ENCODE peak calls at places on chromosomes 1 and 21, in nine cellular contexts. E is AG04450, A is transverse colon, T is choroid plexus epithelial cell, Q is HepG2, R is neural crest cell, M is endothelial cell, F is epithelial cell of esophagus, O is MM.1S. L is an unnamed sample.

GRCh38 chr1:170634293-170634692 is 29.6 kb upstream of the PRRX1 start:
- DNase-seq in E (peak; percentile 61), A (no peak), T (no peak), Q (no peak), R (no peak), M (no peak), F (peak; percentile 10), O (peak; percentile 2), L (no peak)

GRCh38 chr1:43402055-43402865 is 12.6 kb downstream of the SZT2 start:
- DNase-seq in E (no peak), A (no peak), T (no peak), Q (no peak), R (no peak), M (no peak), F (no peak), O (no peak), L (no peak)

GRCh38 chr1:174040387-174040786 is 18.2 kb upstream of the RC3H1 start:
- DNase-seq in E (peak; percentile 72), A (no peak), T (peak; percentile 86), Q (no peak), R (no peak), M (no peak), F (peak; percentile 94), O (no peak), L (no peak)

GRCh38 chr1:29235955-29236742 is at the start of gene PTPRU:
- DNase-seq in E (no peak), A (peak; percentile 84), T (peak; percentile 74), Q (peak; percentile 35), R (peak; percentile 93), M (peak; percentile 93), F (peak; percentile 78), O (peak; percentile 73), L (peak; percentile 88)

GRCh38 chr1:25246600-25247023 is 642 bp downstream of the RSRP1 start:
- DNase-seq in E (no peak), A (peak; percentile 37), T (peak; percentile 40), Q (no peak), R (no peak), M (no peak), F (peak; percentile 28), O (no peak), L (no peak)

GRCh38 chr21:10639123-10639522 is 117.7 kb downstream of the TPTE start:
- DNase-seq in E (no peak), A (no peak), T (no peak), Q (no peak), R (no peak), M (no peak), F (no peak), O (no peak), L (no peak)

GRCh38 chr1:46180082-46180616 is 3.9 kb upstream of the P3R3URF start:
- DNase-seq in E (no peak), A (peak; percentile 92), T (no peak), Q (peak; percentile 36), R (no peak), M (peak; percentile 35), F (peak; percentile 75), O (no peak), L (no peak)

GRCh38 chr1:19395678-19396192 is 83.6 kb downstream of the SLC66A1 start:
- DNase-seq in E (no peak), A (no peak), T (peak; percentile 21), Q (no peak), R (no peak), M (no peak), F (peak; percentile 77), O (no peak), L (no peak)

GRCh38 chr1:37922767-37923550 is 23.9 kb downstream of the INPP5B start:
- DNase-seq in E (no peak), A (no peak), T (no peak), Q (no peak), R (no peak), M (no peak), F (no peak), O (no peak), L (no peak)

GRCh38 chr1:181179279-181179979 is 90.9 kb downstream of the IER5 start:
- DNase-seq in E (no peak), A (no peak), T (no peak), Q (no peak), R (no peak), M (no peak), F (no peak), O (no peak), L (no peak)

GRCh38 chr1:18511469-18511997 is 30.8 kb downstream of the KLHDC7A start:
- DNase-seq in E (no peak), A (no peak), T (no peak), Q (no peak), R (no peak), M (no peak), F (no peak), O (no peak), L (no peak)

GRCh38 chr1:17596651-17597509 is 57.4 kb downstream of the ARHGEF10L start:
- DNase-seq in E (no peak), A (peak; percentile 88), T (no peak), Q (no peak), R (no peak), M (no peak), F (no peak), O (no peak), L (no peak)

GRCh38 chr1:243495442-243496172 is 239.8 kb downstream of the SDCCAG8 start:
- DNase-seq in E (no peak), A (no peak), T (peak; percentile 81), Q (no peak), R (no peak), M (no peak), F (no peak), O (no peak), L (no peak)

GRCh38 chr21:39705849-39706248 is 39.1 kb upstream of the IGSF5 start:
- DNase-seq in E (no peak), A (no peak), T (peak; percentile 64), Q (no peak), R (no peak), M (no peak), F (no peak), O (peak; percentile 25), L (no peak)

GRCh38 chr1:65581120-65581519 is 160.7 kb downstream of the LEPR start:
- DNase-seq in E (no peak), A (no peak), T (peak; percentile 33), Q (peak; percentile 9), R (no peak), M (no peak), F (peak; percentile 1), O (no peak), L (no peak)

GRCh38 chr1:31618916-31619846 is 1.7 kb downstream of the HCRTR1 start:
- DNase-seq in E (no peak), A (no peak), T (no peak), Q (no peak), R (no peak), M (no peak), F (no peak), O (no peak), L (no peak)

GRCh38 chr1:33176362-33176850 is 5.4 kb downstream of the TRIM62 start:
- DNase-seq in E (no peak), A (no peak), T (peak; percentile 86), Q (no peak), R (no peak), M (no peak), F (peak; percentile 75), O (no peak), L (no peak)
- TF ChIP-seq CTCF in E (no peak), A (no peak), T (no peak), Q (no peak), R (no peak), M (no peak), F (no peak), O (no peak), L (no peak)

GRCh38 chr1:203638914-203639313 is 12.3 kb downstream of the ATP2B4 start:
- DNase-seq in E (no peak), A (no peak), T (no peak), Q (no peak), R (no peak), M (no peak), F (no peak), O (no peak), L (no peak)
- TF ChIP-seq CTCF in E (no peak), A (no peak), T (peak; percentile 20), Q (no peak), R (no peak), M (no peak), F (no peak), O (no peak), L (no peak)

DNA sequence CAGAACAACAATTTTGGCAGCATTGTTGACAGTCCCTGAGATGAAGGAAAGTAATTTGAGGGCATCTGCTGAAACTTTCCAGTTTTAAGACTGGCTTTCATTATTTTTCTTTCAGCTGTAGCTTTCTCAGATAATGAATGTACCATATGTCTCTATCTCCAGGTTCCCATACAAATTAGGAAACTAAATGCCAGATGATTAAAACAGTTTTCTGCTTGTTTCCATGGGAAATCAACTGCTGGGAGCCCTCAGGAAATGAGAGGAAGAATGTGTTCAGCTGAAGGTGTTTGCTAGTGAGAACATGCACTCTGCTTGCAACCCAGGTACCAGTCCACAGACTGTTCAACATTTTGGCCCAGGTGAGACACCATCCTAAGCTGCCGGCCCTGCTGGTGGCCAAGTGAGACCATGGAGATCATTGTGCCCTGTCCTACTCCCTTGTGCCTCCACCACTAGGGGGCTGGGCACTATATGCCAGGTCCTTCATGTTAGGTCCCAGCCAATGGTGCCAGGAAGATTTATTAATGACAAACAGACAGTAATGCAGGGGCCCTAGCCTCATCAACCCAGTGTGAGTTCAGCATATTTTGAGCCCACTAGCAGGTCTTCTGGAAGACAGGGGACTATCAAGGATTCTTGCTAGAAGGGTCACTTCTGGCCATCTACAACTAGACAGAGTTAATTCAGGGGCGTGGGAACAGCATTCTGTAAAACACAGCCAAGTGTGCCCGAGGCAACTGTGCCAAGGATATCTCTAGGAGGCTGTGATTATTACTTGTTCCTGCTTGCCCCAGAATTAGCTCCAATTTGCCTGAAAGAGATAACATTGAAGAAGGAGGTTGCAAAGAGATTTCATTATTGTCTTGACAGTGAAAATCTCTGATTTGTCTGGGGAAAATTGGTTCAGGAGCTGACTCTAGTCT is 17.0 kb upstream of the LRRC8C start:
- DNase-seq in E (no peak), A (peak; percentile 30), T (no peak), Q (peak; percentile 31), R (no peak), M (peak; percentile 30), F (peak; percentile 82), O (peak; percentile 30), L (no peak)
- TF ChIP-seq CTCF in E (peak; percentile 41), A (peak; percentile 37), T (peak; percentile 49), Q (peak; percentile 35), R (peak; percentile 45), M (no peak), F (peak; percentile 42), O (peak; percentile 60), L (no peak)

DNA sequence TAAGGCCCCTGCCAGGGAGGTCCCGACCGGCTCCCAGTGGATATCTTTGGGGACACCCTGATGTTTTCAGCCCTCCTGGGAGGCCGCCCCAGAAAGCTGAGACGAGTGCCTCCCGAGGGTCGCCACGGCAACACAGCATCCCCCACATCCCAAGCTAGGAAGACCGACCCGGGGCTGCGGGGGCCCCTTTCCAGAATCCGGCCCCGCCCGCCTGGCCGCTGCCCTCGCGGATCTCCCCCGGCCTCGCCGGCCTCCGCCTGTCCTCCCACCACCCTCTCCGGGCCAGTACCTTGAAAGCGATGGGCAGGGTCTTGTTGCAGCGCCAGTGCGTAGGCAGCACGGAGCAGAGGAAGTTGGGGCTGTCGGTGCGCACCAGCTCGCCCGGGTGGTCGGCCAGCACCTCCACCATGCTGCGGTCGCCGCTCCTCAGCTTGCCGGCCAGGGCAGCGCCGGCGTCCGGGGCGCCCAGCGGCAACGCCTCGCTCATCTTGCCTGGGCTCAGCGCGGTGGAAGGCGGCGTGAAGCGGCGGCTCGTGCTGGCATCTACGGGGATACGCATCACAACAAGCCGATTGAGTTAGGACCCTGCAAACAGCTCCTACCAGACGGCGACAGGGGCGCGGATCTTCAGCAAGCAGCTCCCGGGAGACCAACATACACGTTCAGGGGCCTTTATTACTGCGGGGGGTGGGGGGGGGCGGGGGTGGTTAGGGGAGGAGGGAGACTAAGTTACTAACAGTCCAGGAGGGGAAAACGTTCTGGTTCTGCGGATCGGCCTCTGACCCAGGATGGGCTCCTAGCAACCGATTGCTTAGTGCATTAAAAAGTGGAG is 162.3 kb downstream of the RUNX1 start:
- DNase-seq in E (no peak), A (peak; percentile 37), T (peak; percentile 60), Q (no peak), R (peak; percentile 24), M (peak; percentile 32), F (peak; percentile 23), O (peak; percentile 35), L (no peak)
- TF ChIP-seq CTCF in E (no peak), A (no peak), T (no peak), Q (no peak), R (no peak), M (no peak), F (no peak), O (peak; percentile 4), L (no peak)